ENCODE peak calls at places on chromosome 20, in four cellular contexts. One of them, this sample, is unnamed.

GRCh38 chr20:43731927-43732326 is 5.1 kb upstream of the GTSF1L start:
- DNase-seq in hepatocyte: no peak
- DNase-seq in stomach: no peak
- DNase-seq in upper lobe of right lung: no peak
- DNase-seq in this sample: no peak

GRCh38 chr20:25083141-25083772 is 1.3 kb upstream of the VSX1 start:
- DNase-seq in upper lobe of right lung: no peak
- DNase-seq in hepatocyte: no peak
- DNase-seq in stomach: no peak
- DNase-seq in this sample: no peak

GRCh38 chr20:56554869-56555268 is 21.8 kb downstream of the FAM209B start:
- DNase-seq in stomach: no peak
- DNase-seq in hepatocyte: peak; percentile 75
- DNase-seq in upper lobe of right lung: no peak
- DNase-seq in this sample: no peak

GRCh38 chr20:25493748-25494505 is 86.5 kb downstream of the GINS1 start:
- DNase-seq in hepatocyte: no peak
- DNase-seq in stomach: no peak
- DNase-seq in upper lobe of right lung: no peak
- DNase-seq in this sample: no peak

GRCh38 chr20:63183422-63184146 is 32.3 kb downstream of the YTHDF1 start:
- DNase-seq in hepatocyte: peak; percentile 58
- DNase-seq in stomach: peak; percentile 59
- DNase-seq in upper lobe of right lung: no peak
- DNase-seq in this sample: peak; percentile 78

GRCh38 chr20:33423141-33423834 is 20.3 kb downstream of the SNTA1 start:
- DNase-seq in stomach: peak; percentile 60
- DNase-seq in upper lobe of right lung: no peak
- DNase-seq in hepatocyte: peak; percentile 56
- DNase-seq in this sample: no peak

GRCh38 chr20:58833921-58834320 is 16.8 kb downstream of the GNAS-AS1 start:
- DNase-seq in upper lobe of right lung: no peak
- DNase-seq in stomach: no peak
- DNase-seq in hepatocyte: no peak
- DNase-seq in this sample: no peak

GRCh38 chr20:37821691-37822655 is 81.0 kb upstream of the VSTM2L start:
- DNase-seq in upper lobe of right lung: no peak
- DNase-seq in hepatocyte: peak; percentile 42
- DNase-seq in stomach: no peak
- DNase-seq in this sample: no peak

GRCh38 chr20:12331236-12331635 is 413.5 kb downstream of the BTBD3 start:
- DNase-seq in stomach: no peak
- DNase-seq in upper lobe of right lung: no peak
- DNase-seq in hepatocyte: no peak
- DNase-seq in this sample: no peak

GRCh38 chr20:4998160-4998651 is 3.1 kb downstream of the SLC23A2 start:
- DNase-seq in upper lobe of right lung: no peak
- DNase-seq in stomach: no peak
- DNase-seq in hepatocyte: no peak
- DNase-seq in this sample: no peak
- TF ChIP-seq CTCF in upper lobe of right lung: no peak
- TF ChIP-seq CTCF in stomach: no peak
- TF ChIP-seq CTCF in hepatocyte: no peak
- TF ChIP-seq CTCF in this sample: peak; percentile 41

DNA sequence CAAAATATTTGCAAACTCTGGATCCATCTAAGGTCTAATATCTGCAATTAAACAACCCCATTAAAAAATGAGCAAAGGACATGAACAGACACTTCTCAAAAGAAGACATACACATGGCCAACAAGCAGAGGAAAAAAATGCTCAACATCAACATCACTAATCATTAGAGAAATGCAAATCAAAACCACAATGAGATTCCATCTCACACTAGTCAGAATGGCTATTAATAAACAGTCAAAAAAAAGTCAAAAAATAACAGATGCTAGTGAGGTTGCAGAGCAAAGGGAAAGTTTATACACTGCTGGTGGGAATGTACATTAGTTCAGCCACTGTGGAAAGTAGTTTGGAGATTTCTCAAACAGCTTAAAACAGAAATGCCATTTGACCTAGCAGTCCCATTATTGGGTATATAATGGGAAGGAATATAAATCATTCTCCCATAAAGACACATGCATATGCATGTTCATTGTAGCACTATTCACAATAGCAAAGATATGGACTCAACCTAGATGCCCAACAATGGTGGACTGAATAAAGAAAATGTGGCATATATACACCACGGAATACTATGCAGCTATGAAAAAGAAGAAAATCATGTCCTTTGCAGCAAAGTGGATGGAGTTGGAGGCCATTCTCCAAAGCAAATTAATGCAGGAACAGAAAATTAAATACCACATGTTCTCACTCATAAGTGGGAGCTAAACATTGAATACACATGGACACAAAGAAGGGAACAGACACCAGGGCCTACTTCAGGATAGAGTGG is 9.1 kb downstream of the ZNFX1 start:
- DNase-seq in upper lobe of right lung: no peak
- DNase-seq in hepatocyte: no peak
- DNase-seq in stomach: no peak
- DNase-seq in this sample: no peak
- TF ChIP-seq CTCF in upper lobe of right lung: no peak
- TF ChIP-seq CTCF in hepatocyte: no peak
- TF ChIP-seq CTCF in stomach: no peak
- TF ChIP-seq CTCF in this sample: no peak

DNA sequence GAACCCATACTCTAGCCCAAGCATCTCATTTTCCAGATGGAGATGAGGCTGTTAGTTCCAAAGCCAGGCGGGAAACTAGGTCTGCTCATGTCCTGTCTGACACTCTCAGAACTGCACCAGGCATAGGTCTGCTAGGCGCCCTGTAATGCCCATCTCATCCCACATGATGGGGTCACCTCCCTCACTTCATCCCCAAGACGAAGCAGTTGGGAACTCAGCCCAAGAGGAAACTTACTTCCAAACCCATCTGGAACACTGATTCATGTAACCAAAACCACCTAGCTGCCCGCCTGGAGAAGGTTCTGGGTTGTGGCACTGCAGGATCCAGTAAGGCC is 119.4 kb upstream of the PRND start:
- DNase-seq in upper lobe of right lung: no peak
- DNase-seq in hepatocyte: no peak
- DNase-seq in stomach: no peak
- DNase-seq in this sample: no peak
- TF ChIP-seq CTCF in upper lobe of right lung: no peak
- TF ChIP-seq CTCF in hepatocyte: no peak
- TF ChIP-seq CTCF in stomach: no peak
- TF ChIP-seq CTCF in this sample: no peak

DNA sequence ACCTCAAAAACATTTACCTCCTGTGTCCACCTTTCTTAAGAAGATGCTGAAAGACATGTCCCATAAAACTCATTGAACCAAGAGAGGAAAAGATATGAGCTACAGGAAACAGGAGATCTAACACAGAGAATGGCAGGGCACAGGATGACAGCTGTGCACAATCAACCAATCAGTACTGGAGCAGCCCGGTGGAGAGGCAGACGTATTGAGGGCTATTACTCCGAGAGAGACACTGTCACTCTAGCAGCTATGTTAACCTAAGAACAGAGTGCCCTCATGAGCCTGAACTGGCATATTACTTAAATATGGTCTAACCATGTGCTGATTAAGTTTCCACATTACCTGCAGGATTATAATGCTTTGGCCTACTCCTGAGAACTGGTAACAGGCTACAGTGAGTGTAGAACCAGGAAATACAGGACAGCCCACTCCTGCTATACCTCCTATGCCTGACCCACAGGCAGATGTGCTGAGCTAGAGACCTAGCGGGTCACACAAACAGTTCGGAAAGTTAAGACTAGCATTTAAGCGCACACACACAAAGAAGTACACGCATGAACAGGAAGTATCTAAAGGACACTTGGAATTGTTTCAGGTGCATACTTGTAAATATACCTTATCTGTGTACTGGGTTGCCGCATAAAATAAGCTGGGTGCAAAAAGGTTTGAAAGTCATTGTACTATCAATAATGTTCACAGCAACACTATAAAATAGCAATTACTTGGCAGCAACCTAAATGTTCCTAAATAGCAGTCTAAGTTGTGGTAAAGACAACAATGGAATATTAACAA is 199.3 kb upstream of the SHLD1 start:
- DNase-seq in hepatocyte: no peak
- DNase-seq in upper lobe of right lung: no peak
- DNase-seq in stomach: no peak
- DNase-seq in this sample: no peak
- TF ChIP-seq CTCF in hepatocyte: no peak
- TF ChIP-seq CTCF in upper lobe of right lung: no peak
- TF ChIP-seq CTCF in stomach: no peak
- TF ChIP-seq CTCF in this sample: no peak